ENCODE peak calls at places on chromosomes 1 and 21, in five cellular contexts. J is pancreas, V is hepatocyte, D is tibial artery, E is mammary epithelial cell. T is an unnamed sample. For H3K4me1, the result is how much of the 10 kb centered on the place peaks cover.

GRCh38 chr1:23217421-23218115 is at the start of gene HTR1D:
- DNase-seq in E (no peak), V (peak), J (no peak), D (no peak), T (no peak)

GRCh38 chr21:29289317-29289716 is 9.4 kb upstream of the BACH1 start:
- DNase-seq in J (no peak), V (no peak), E (no peak), D (no peak), T (no peak)

GRCh38 chr1:29544406-29544805 is 308.1 kb downstream of the PTPRU start:
- DNase-seq in V (no peak), E (no peak), D (peak), J (no peak), T (no peak)

GRCh38 chr1:164783778-164784555 is 225.0 kb downstream of the PBX1 start:
- DNase-seq in V (no peak), D (no peak), J (no peak), E (no peak), T (no peak)

GRCh38 chr1:37995773-37996379 is 6.1 kb upstream of the SF3A3 start:
- DNase-seq in E (no peak), J (peak), D (peak), V (peak), T (peak)

GRCh38 chr1:63752176-63752575 is 21.6 kb upstream of the ROR1 start:
- DNase-seq in V (no peak), D (no peak), E (no peak), J (no peak), T (no peak)

GRCh38 chr21:40139636-40140035 is 272.4 kb downstream of the PCP4 start:
- DNase-seq in D (no peak), E (no peak), J (no peak), V (no peak), T (no peak)

GRCh38 chr1:82321794-82322193 is 521.1 kb downstream of the ADGRL2 start:
- DNase-seq in J (no peak), V (no peak), E (peak), D (no peak), T (no peak)

GRCh38 chr1:18112611-18113010 is 5.0 kb downstream of the IGSF21 start:
- DNase-seq in V (no peak), E (no peak), D (no peak), J (no peak), T (no peak)

GRCh38 chr1:34549199-34549598 is 205.6 kb upstream of the GJB5 start:
- DNase-seq in E (peak), V (peak), D (no peak), J (peak), T (no peak)

GRCh38 chr1:9495854-9496374 is 43.4 kb upstream of the SLC25A33 start:
- DNase-seq in J (no peak), D (no peak), V (no peak), E (no peak), T (no peak)

GRCh38 chr1:88394958-88395357 is 289.1 kb upstream of the PKN2 start:
- DNase-seq in E (no peak), V (no peak), J (no peak), D (no peak), T (no peak)

GRCh38 chr1:84078108-84078823 is 65.8 kb upstream of the PRKACB start:
- DNase-seq in V (peak), J (peak), D (peak), E (peak), T (no peak)

GRCh38 chr21:35395728-35396127 is 346.6 kb upstream of the RUNX1 start:
- DNase-seq in J (no peak), V (no peak), D (no peak), E (peak), T (no peak)

GRCh38 chr1:33903210-33903589 is 39.3 kb downstream of the HMGB4 start:
- DNase-seq in D (no peak), E (no peak), J (no peak), V (peak), T (no peak)

GRCh38 chr1:58251415-58252073 is 295.0 kb downstream of the OMA1 start:
- DNase-seq in V (peak), E (no peak), J (no peak), D (no peak), T (no peak)

GRCh38 chr1:236465959-236466303 is 57.9 kb upstream of the LGALS8 start:
- DNase-seq in D (no peak), J (no peak), V (no peak), E (peak), T (no peak)

GRCh38 chr1:196444628-196445027 is 163.6 kb downstream of the KCNT2 start:
- DNase-seq in E (no peak), V (no peak), J (no peak), D (no peak), T (no peak)

GRCh38 chr1:36691374-36691773 is 208.7 kb upstream of the CSF3R start:
- DNase-seq in D (no peak), J (no peak), E (peak), V (no peak), T (no peak)

GRCh38 chr1:160154790-160155189 is 3.4 kb downstream of the ATP1A4 start:
- DNase-seq in E (no peak), D (no peak), V (no peak), J (no peak), T (no peak)

GRCh38 chr1:208917281-208917680 is 666.2 kb upstream of the CAMK1G start:
- DNase-seq in V (no peak), E (peak), D (no peak), J (no peak), T (no peak)

GRCh38 chr1:97337250-97338030 is 583.4 kb downstream of the DPYD start:
- DNase-seq in D (no peak), E (no peak), J (no peak), V (no peak), T (no peak)

GRCh38 chr1:118101445-118101844 is 83.6 kb downstream of the SPAG17 start:
- DNase-seq in V (no peak), D (no peak), E (peak), J (no peak), T (no peak)

GRCh38 chr1:81650741-81651140 is 150.0 kb upstream of the ADGRL2 start:
- DNase-seq in J (no peak), E (no peak), V (no peak), D (no peak), T (no peak)

GRCh38 chr1:101316276-101316675 is 79.5 kb downstream of the S1PR1 start:
- DNase-seq in D (no peak), V (no peak), J (no peak), E (no peak), T (no peak)

GRCh38 chr1:56450004-56450666 is 129.2 kb downstream of the PLPP3 start:
- DNase-seq in J (no peak), E (no peak), V (peak), D (no peak), T (no peak)

GRCh38 chr1:85465099-85465790 is at the start of gene DDAH1:
- DNase-seq in J (peak), E (peak), V (peak), D (no peak), T (peak)

GRCh38 chr1:3899776-3900149 is 309 bp downstream of the C1orf174 start:
- DNase-seq in J (no peak), V (no peak), E (no peak), D (no peak), T (no peak)

GRCh38 chr1:220797553-220797952 is 10.8 kb downstream of the MTARC1 start:
- DNase-seq in J (no peak), V (no peak), D (no peak), E (peak), T (no peak)

GRCh38 chr1:246583448-246584185 is 17.4 kb downstream of the CNST start:
- DNase-seq in D (no peak), V (peak), E (no peak), J (peak), T (peak)

GRCh38 chr1:39952359-39953110 is 2.4 kb upstream of the MFSD2A start:
- DNase-seq in V (no peak), D (no peak), E (peak), J (no peak), T (no peak)

GRCh38 chr1:215636258-215636965 is 69.3 kb downstream of the KCTD3 start:
- DNase-seq in D (peak), V (peak), E (no peak), J (no peak), T (no peak)

GRCh38 chr1:167152192-167152876 is 58.5 kb downstream of the STYXL2 start:
- DNase-seq in E (peak), D (no peak), J (no peak), V (no peak), T (no peak)

GRCh38 chr1:117815105-117815812 is 114.2 kb downstream of the GDAP2 start:
- DNase-seq in D (peak), E (no peak), V (peak), J (no peak), T (no peak)

GRCh38 chr21:39079617-39080016 is 103.6 kb downstream of the PSMG1 start:
- DNase-seq in D (peak), V (no peak), J (peak), E (no peak), T (peak)

GRCh38 chr1:57860333-57860732 is 436.5 kb upstream of the DAB1 start:
- DNase-seq in E (no peak), D (no peak), V (no peak), J (no peak), T (no peak)

GRCh38 chr1:172637522-172637921 is 21.4 kb upstream of the FASLG start:
- DNase-seq in D (no peak), J (no peak), V (no peak), E (peak), T (no peak)

GRCh38 chr1:43363935-43364525 is 3.8 kb downstream of the ELOVL1 start:
- DNase-seq in D (no peak), V (no peak), J (no peak), E (no peak), T (no peak)
- H3K4me1 ChIP-seq in D (under half), V (under half), J (under half), E (under half), T (under half)

GRCh38 chr1:87333692-87334347 is 5.1 kb downstream of the LMO4 start:
- DNase-seq in E (no peak), J (no peak), D (no peak), V (no peak), T (no peak)
- H3K4me3 ChIP-seq in E (peak), J (no peak), D (peak), V (peak), T (peak)

DNA sequence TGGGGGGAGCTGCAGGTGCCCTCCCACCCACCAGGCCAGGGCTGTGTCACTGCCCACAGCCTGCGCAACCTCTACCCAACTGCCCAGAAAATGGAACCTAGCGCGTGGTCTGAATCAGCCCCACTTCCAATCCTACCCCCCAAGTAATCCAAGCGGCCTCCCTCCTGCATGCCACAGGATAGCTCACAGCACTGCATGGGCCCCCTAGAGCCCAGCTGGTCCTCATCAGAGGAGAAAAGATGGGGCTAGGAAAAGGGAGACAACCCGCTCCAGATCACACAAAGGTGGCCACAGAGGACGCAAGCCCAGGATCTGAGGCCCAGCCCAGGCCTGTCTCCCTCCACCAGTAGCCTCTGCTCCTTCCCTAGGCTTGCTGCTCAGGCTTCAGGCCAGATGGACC is 6.2 kb downstream of the ADGRB2 start:
- DNase-seq in J (no peak), V (no peak), D (no peak), E (no peak), T (no peak)
- H3K4me1 ChIP-seq in J (under half), V (under half), D (half or more), E (half or more), T (under half)

GRCh38 chr1:61641171-61641570 is 83.8 kb downstream of the TM2D1 start:
- DNase-seq in J (no peak), D (no peak), E (no peak), V (no peak), T (no peak)
- H3K4me3 ChIP-seq in J (no peak), D (peak), E (no peak), V (no peak), T (no peak)

DNA sequence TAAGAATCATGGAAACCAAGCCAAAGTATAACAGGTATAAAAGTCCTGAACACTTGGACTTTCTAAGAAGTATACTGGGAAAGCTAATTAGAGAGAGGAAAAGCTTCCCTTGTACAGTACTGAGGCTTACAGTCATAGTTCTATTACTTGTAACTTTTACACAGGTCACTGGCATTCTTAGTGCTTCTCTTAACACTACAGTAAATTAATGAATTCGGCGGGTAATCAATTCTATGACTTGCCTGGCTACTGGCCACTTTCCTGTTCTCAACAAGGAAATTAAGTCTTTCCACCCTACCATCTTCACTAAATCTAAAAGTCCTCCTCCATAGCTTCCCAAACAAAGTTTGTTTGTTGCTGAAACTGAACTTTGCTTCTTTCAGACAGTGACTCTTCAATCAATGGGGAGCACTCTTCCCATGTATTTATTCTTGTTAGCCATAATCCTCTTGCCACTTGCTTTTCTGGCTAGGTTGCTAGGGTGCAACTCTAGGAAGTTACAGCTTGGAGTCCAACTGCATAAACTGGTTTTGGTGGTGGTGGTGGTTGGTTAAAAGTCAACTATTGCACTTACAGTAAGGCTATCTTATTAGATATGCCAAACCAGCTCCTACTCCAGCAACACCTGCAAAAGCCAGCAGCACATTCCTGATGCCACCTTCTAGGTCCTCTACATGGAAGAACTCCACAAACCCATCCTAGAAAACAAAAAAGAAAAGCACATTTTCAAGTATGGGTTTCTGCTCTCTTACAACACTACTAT is 2.4 kb downstream of the MCL1 start:
- DNase-seq in D (no peak), J (no peak), V (peak), E (no peak), T (no peak)
- H3K4me1 ChIP-seq in D (half or more), J (under half), V (under half), E (under half), T (under half)

GRCh38 chr1:226776066-226776465 is 37.0 kb upstream of the ITPKB start:
- DNase-seq in J (no peak), D (no peak), E (no peak), V (no peak), T (no peak)

GRCh38 chr1:226776975-226777374 is 37.9 kb upstream of the ITPKB start:
- DNase-seq in V (no peak), J (no peak), D (no peak), E (no peak), T (no peak)

GRCh38 chr1:226779536-226779935 is 40.5 kb upstream of the ITPKB start:
- DNase-seq in J (no peak), D (no peak), V (no peak), E (no peak), T (no peak)

GRCh38 chr1:226781937-226782609 is 43.0 kb upstream of the ITPKB start:
- DNase-seq in E (no peak), V (no peak), J (no peak), D (no peak), T (no peak)

DNA sequence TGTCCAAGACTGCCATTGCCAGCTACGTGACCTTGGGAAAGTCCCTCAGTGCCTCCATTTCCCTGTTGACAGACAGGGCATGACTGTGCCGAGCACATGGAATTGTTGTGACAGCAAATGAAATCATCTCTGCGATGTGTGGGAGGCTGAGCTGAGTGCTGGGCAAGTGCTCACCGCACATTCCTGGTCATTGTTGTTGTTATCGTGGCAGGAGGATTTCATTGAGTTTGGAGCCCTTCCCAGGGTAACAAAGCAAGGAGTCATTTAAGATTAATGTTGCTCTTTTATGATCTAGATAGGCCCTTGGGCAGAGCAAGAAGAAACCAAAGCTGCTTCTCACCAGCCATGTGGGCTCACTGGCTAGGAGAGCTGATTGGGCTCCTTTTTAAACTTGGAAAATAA is 39.6 kb upstream of the ITPKB start:
- DNase-seq in V (no peak), D (no peak), E (peak), J (peak), T (no peak)
- H3K4me3 ChIP-seq in V (no peak), D (no peak), E (no peak), J (no peak), T (no peak)

GRCh38 chr21:44780767-44781459 is 20.7 kb downstream of the UBE2G2 start:
- DNase-seq in D (no peak), J (no peak), E (no peak), V (no peak), T (no peak)

GRCh38 chr21:44780140-44780508 is 21.5 kb downstream of the UBE2G2 start:
- DNase-seq in V (no peak), J (no peak), D (no peak), E (no peak), T (no peak)

GRCh38 chr21:44785620-44786344 is 15.8 kb downstream of the UBE2G2 start:
- DNase-seq in E (no peak), J (no peak), D (no peak), V (no peak), T (no peak)

GRCh38 chr21:44783023-44783696 is 18.5 kb downstream of the UBE2G2 start:
- DNase-seq in V (no peak), J (no peak), D (no peak), E (no peak), T (no peak)

GRCh38 chr21:44784810-44785209 is 16.8 kb downstream of the UBE2G2 start:
- DNase-seq in D (no peak), J (no peak), E (no peak), V (no peak), T (no peak)
- H3K4me1 ChIP-seq in D (under half), J (under half), E (under half), V (under half), T (under half)

DNA sequence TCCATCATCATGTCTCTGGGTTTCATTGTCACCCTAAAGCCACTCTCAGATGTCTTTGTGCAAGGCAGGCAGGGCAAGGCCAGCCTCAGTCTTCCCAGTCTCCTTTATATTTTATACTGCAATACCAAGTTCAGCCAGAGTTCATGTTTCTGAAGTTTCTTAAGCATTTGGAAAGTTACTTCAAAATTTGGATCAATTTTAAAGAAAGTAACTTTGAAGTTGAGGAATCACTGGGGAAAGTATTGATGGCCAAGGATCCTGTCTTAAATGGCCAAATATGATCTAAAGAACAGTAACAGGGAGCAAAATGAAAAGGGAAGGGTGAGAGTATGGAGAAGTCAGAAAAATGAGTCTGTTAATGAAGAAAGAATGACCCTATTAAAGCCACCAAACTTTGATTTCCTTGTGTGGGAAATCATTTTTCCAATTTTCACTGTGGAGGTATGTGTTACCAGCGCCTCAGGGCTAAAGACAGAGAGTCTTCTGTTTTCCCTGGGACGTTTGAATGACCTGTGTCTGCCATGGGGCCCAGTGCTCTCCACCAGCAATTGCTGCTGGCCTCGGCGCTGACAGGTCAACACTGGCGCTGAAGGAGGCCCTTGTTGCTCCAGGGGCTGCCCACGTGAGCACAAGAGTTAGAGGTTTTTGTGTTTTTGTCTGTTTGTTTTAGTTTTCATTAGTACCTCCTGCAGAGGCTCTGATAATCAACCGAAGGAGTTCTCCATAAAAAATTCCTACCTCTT is 93.9 kb downstream of the ATP5PO start:
- DNase-seq in V (no peak), J (no peak), D (no peak), E (no peak), T (no peak)
- H3K4me3 ChIP-seq in V (no peak), J (no peak), D (no peak), E (no peak), T (no peak)

DNA sequence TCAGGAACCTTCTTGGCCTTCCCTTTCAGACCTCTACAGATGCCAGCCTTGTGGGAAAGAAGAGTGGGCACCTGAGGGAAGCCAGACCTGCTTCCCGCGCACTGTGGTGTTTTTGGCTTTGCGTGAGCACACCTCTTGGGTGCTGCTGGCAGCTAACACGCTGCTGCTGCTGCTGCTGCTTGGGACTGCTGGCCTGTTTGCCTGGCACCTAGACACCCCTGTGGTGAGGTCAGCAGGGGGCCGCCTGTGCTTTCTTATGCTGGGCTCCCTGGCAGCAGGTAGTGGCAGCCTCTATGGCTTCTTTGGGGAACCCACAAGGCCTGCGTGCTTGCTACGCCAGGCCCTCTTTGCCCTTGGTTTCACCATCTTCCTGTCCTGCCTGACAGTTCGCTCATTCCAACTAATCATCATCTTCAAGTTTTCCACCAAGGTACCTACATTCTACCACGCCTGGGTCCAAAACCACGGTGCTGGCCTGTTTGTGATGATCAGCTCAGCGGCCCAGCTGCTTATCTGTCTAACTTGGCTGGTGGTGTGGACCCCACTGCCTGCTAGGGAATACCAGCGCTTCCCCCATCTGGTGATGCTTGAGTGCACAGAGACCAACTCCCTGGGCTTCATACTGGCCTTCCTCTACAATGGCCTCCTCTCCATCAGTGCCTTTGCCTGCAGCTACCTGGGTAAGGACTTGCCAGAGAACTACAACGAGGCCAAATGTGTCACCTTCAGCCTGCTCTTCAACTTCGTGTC is 995 bp upstream of the ZBTB48 start:
- DNase-seq in J (no peak), V (no peak), E (no peak), D (no peak), T (no peak)
- H3K4me1 ChIP-seq in J (under half), V (under half), E (under half), D (under half), T (under half)

GRCh38 chr1:92953491-92953890 is 7.8 kb downstream of the DIPK1A start:
- DNase-seq in V (no peak), J (no peak), E (no peak), D (no peak), T (no peak)
- H3K4me3 ChIP-seq in V (no peak), J (no peak), E (no peak), D (no peak), T (no peak)

T was measured in lung.